ENCODE peak calls at places on chromosomes 2 and 18, in nine cellular contexts. W, Z, Y, D, K, L, B, F and O are unnamed samples. For H3K4me1, the result is how much of the 10 kb centered on the place peaks cover.

GRCh38 chr2:168478206-168478605 is 22.1 kb downstream of the CERS6 start:
- DNase-seq in W (no peak), Z (no peak), Y (no peak), D (no peak), K (no peak), L (no peak), B (no peak), F (peak), O (no peak)

GRCh38 chr18:6681331-6681875 is 48.1 kb upstream of the ARHGAP28 start:
- DNase-seq in W (no peak), Z (no peak), Y (no peak), D (no peak), K (no peak), L (peak), B (peak), F (no peak), O (no peak)

GRCh38 chr18:21740474-21740723 is 193 bp upstream of the MIB1 start:
- DNase-seq in W (peak), Z (peak), Y (no peak), D (peak), K (no peak), L (peak), B (peak), F (peak), O (peak)

GRCh38 chr2:216583157-216583556 is 50.1 kb upstream of the IGFBP2 start:
- DNase-seq in W (peak), Z (no peak), Y (peak), D (no peak), K (no peak), L (peak), B (peak), F (no peak), O (peak)

GRCh38 chr2:226031078-226031937 is 631.8 kb downstream of the NYAP2 start:
- DNase-seq in W (peak), Z (peak), Y (peak), D (peak), K (peak), L (peak), B (peak), F (peak), O (peak)

GRCh38 chr18:54086046-54086802 is 138.2 kb downstream of the MBD2 start:
- DNase-seq in W (no peak), Z (no peak), Y (no peak), D (no peak), K (no peak), L (no peak), B (no peak), F (no peak), O (no peak)

GRCh38 chr2:18445412-18446320 is 114.8 kb downstream of the RDH14 start:
- DNase-seq in W (peak), Z (no peak), Y (no peak), D (no peak), K (no peak), L (no peak), B (no peak), F (no peak), O (peak)

GRCh38 chr18:6976935-6977334 is 140.7 kb downstream of the LAMA1 start:
- DNase-seq in W (no peak), Z (no peak), Y (no peak), D (no peak), K (no peak), L (no peak), B (no peak), F (no peak), O (no peak)

GRCh38 chr2:9497017-9497416 is 22.7 kb downstream of the IAH1 start:
- DNase-seq in W (no peak), Z (no peak), Y (peak), D (no peak), K (no peak), L (peak), B (no peak), F (no peak), O (no peak)

GRCh38 chr2:165202230-165202629 is 1.6 kb downstream of the SCN3A start:
- DNase-seq in W (no peak), Z (no peak), Y (no peak), D (no peak), K (no peak), L (no peak), B (no peak), F (no peak), O (no peak)

GRCh38 chr2:113799375-113799774 is 42.9 kb upstream of the SLC35F5 start:
- DNase-seq in W (no peak), Z (no peak), Y (no peak), D (no peak), K (no peak), L (no peak), B (no peak), F (no peak), O (no peak)

GRCh38 chr18:1412660-1413659 is 508.3 kb downstream of the ADCYAP1 start:
- DNase-seq in W (no peak), Z (no peak), Y (no peak), D (no peak), K (no peak), L (no peak), B (no peak), F (no peak), O (no peak)

GRCh38 chr2:12192762-12193161 is 446.3 kb downstream of the LPIN1 start:
- DNase-seq in W (no peak), Z (no peak), Y (no peak), D (no peak), K (no peak), L (no peak), B (no peak), F (no peak), O (no peak)
- H3K4me2 ChIP-seq in W (no peak), Z (no peak), Y (no peak), D (no peak), K (no peak), L (no peak), B (no peak), F (no peak), O (no peak)

DNA sequence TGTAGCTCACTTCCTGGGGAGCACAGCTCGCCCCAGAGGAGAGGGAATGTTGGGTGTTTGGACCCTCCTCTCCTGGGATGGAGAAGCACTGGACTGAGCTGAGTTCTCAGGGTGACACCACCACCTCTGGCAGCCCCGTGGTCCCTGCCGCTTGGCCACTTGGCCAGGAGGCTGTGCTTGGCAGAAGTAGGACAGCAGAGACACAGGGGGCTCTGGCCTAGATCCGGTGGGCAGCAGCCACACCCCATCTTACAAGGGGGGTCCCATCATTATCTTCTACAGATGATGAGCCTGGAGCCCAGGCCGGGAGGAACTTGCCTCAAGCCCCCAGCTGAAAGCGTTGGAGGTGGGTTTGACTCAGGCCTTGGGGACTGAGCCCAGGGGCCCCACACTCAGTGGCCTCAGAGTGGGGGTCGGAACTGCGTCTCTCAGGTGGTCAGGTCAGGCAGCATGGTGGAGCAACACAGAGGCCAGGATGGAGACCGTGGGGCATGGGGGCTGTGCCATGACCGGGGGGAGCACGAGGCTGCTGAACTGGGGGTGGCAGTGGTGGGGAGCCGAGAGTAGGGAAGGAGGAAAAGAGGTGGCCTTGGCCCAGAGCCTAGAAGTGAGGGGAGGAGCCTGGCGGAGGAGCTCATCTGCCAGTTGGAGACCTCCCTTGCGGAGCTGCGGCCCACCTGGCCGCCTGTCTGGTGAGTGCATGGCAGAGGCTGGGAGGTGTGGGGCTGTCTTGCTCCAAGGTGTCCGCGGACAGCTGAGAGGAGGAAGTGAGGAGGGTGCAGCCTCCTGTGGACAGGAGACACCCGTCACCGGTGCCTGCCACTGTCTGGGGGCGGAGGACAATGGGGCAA is 63.6 kb upstream of the HDAC4 start:
- DNase-seq in W (no peak), Z (peak), Y (no peak), D (no peak), K (no peak), L (no peak), B (no peak), F (no peak), O (no peak)
- H3K4me1 ChIP-seq in W (under half), Z (under half), Y (under half), D (under half), K (under half), L (under half), B (under half), F (under half), O (under half)

DNA sequence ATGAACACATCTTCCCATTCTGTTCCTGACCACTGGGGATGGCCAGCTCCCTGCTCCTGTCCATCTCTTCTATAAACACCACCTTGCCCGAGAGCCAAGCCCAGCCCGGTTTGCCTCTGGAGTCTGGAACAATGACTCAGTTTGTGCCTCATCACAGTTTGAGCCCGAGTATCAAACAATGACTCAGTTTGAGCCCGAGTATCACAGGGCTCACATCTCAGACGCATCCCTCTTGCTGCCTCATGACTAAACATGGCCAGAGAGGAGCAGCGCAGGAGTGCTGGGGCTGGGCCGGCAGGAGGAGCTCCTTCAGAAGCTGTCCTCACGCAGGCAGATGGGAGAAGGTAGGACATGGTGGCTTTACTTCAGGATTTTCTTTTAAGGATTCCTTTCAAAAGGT is 68.7 kb downstream of the PXDN start:
- DNase-seq in W (peak), Z (no peak), Y (peak), D (peak), K (peak), L (no peak), B (peak), F (no peak), O (peak)
- TF ChIP-seq CTCF in W (peak), Z (no peak), Y (peak), D (peak), K (peak), L (no peak), B (peak), F (no peak), O (peak)

DNA sequence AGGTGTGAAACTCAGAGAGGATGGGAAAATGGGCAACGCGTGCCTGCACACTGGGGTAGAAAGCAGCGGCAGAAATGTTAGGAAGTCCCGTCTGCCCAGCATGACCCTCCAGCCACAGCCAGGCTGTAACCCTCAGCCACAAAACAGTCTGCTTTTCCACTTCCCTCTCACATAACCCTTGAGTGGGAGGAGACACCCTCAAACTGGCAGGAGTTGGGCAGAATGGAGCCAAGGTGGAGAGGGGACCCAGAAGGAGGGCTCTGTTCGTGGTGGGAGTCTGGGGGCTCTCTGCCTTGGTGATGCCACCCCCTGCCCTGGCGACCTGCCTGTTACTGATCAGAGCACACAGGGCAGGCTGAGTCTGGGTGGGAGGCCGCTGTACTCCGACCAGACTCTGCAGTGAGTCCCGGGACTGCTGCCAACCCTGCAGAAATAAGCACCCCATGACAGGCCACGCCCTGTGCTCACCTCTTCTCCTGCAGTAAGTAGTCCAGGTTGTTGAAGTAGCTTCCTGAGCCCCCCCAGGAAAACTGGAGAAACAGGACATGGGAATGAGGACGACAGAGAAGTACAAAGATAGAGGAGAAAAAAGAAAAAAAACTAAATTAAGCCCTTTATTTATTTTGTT is 16.0 kb downstream of the FAM178B start:
- DNase-seq in W (no peak), Z (no peak), Y (no peak), D (no peak), K (no peak), L (no peak), B (no peak), F (no peak), O (no peak)
- H3K4me2 ChIP-seq in W (no peak), Z (no peak), Y (no peak), D (peak), K (no peak), L (no peak), B (no peak), F (no peak), O (no peak)

GRCh38 chr2:178119181-178119922 is 7.1 kb downstream of the RBM45 start:
- DNase-seq in W (no peak), Z (no peak), Y (no peak), D (no peak), K (no peak), L (no peak), B (no peak), F (no peak), O (no peak)

GRCh38 chr2:178125125-178125524 is 12.9 kb downstream of the RBM45 start:
- DNase-seq in W (no peak), Z (no peak), Y (no peak), D (no peak), K (no peak), L (no peak), B (no peak), F (peak), O (no peak)

GRCh38 chr2:178117725-178118124 is 5.5 kb downstream of the RBM45 start:
- DNase-seq in W (no peak), Z (no peak), Y (no peak), D (no peak), K (no peak), L (no peak), B (no peak), F (no peak), O (no peak)

GRCh38 chr2:178125862-178126261 is 13.6 kb downstream of the RBM45 start:
- DNase-seq in W (no peak), Z (no peak), Y (no peak), D (no peak), K (no peak), L (no peak), B (no peak), F (peak), O (no peak)

DNA sequence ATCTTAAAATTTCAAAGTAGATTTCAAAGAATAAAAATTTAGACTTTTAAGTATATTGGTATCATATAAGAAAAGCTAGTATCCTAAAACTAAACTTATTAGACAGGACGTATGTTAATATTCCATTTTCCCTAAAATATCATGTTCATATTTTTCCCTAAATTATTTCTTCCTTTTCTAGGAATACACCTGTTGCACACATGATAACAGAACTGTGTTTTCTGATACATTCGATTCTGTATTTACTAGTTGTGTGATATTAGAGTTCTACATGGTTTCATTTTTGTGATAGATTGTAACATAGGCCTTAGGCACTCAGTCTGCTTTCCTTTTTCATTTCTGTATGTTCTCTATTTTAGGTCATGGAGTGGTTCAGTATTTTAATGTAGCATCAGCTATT is 10.9 kb downstream of the RBM45 start:
- DNase-seq in W (no peak), Z (no peak), Y (no peak), D (no peak), K (no peak), L (no peak), B (no peak), F (no peak), O (no peak)
- H3K4me1 ChIP-seq in W (under half), Z (under half), Y (under half), D (under half), K (under half), L (under half), B (under half), F (under half), O (under half)

GRCh38 chr2:25215948-25216679 is 47.7 kb upstream of the POMC start:
- DNase-seq in W (peak), Z (peak), Y (no peak), D (peak), K (peak), L (peak), B (no peak), F (peak), O (peak)
- TF ChIP-seq CTCF in W (no peak), Z (no peak), Y (no peak), D (no peak), K (no peak), L (no peak), B (no peak), F (no peak), O (no peak)